ENCODE peak calls at places on chromosomes 12 and 14, in eight cellular contexts. One of them, this sample, is unnamed.

GRCh38 chr12:65490193-65490592 is 211.7 kb downstream of the MSRB3 start:
- DNase-seq in progenitor cell of endocrine pancreas: no peak
- DNase-seq in activated naive CD4-positive, alpha-beta T cell treated with anti-CD3 and anti-CD28 coated beads, Interleukin-2, amount 50 U/mL, for 72 hours: no peak
- DNase-seq in sciatic nerve: no peak
- DNase-seq in AG04449: no peak
- DNase-seq in HT1080: peak
- DNase-seq in frontal cortex: no peak
- DNase-seq in T-cell: no peak
- DNase-seq in this sample: no peak

GRCh38 chr12:93979189-93979588 is 169.2 kb upstream of the PLXNC1 start:
- DNase-seq in progenitor cell of endocrine pancreas: no peak
- DNase-seq in activated naive CD4-positive, alpha-beta T cell treated with anti-CD3 and anti-CD28 coated beads, Interleukin-2, amount 50 U/mL, for 72 hours: no peak
- DNase-seq in sciatic nerve: no peak
- DNase-seq in AG04449: no peak
- DNase-seq in HT1080: no peak
- DNase-seq in frontal cortex: no peak
- DNase-seq in T-cell: peak
- DNase-seq in this sample: peak

GRCh38 chr14:105094193-105094907 is 29.1 kb upstream of the GPR132 start:
- DNase-seq in progenitor cell of endocrine pancreas: no peak
- DNase-seq in activated naive CD4-positive, alpha-beta T cell treated with anti-CD3 and anti-CD28 coated beads, Interleukin-2, amount 50 U/mL, for 72 hours: no peak
- DNase-seq in sciatic nerve: no peak
- DNase-seq in AG04449: no peak
- DNase-seq in HT1080: no peak
- DNase-seq in frontal cortex: peak
- DNase-seq in T-cell: no peak
- DNase-seq in this sample: no peak

GRCh38 chr12:66279127-66279712 is 23.1 kb upstream of the HELB start:
- DNase-seq in progenitor cell of endocrine pancreas: no peak
- DNase-seq in activated naive CD4-positive, alpha-beta T cell treated with anti-CD3 and anti-CD28 coated beads, Interleukin-2, amount 50 U/mL, for 72 hours: no peak
- DNase-seq in sciatic nerve: no peak
- DNase-seq in AG04449: no peak
- DNase-seq in HT1080: peak
- DNase-seq in frontal cortex: no peak
- DNase-seq in T-cell: peak
- DNase-seq in this sample: no peak

GRCh38 chr14:36503771-36504741 is 16.0 kb downstream of the NKX2-1 start:
- DNase-seq in progenitor cell of endocrine pancreas: peak
- DNase-seq in activated naive CD4-positive, alpha-beta T cell treated with anti-CD3 and anti-CD28 coated beads, Interleukin-2, amount 50 U/mL, for 72 hours: no peak
- DNase-seq in sciatic nerve: no peak
- DNase-seq in AG04449: no peak
- DNase-seq in HT1080: no peak
- DNase-seq in frontal cortex: peak
- DNase-seq in T-cell: no peak
- DNase-seq in this sample: no peak

GRCh38 chr12:52251367-52252055 is 18.5 kb downstream of the KRT7 start:
- DNase-seq in progenitor cell of endocrine pancreas: no peak
- DNase-seq in activated naive CD4-positive, alpha-beta T cell treated with anti-CD3 and anti-CD28 coated beads, Interleukin-2, amount 50 U/mL, for 72 hours: no peak
- DNase-seq in sciatic nerve: peak
- DNase-seq in AG04449: no peak
- DNase-seq in HT1080: no peak
- DNase-seq in frontal cortex: no peak
- DNase-seq in T-cell: no peak
- DNase-seq in this sample: no peak

GRCh38 chr14:72617391-72618011 is 276.4 kb downstream of the DPF3 start:
- DNase-seq in progenitor cell of endocrine pancreas: peak
- DNase-seq in activated naive CD4-positive, alpha-beta T cell treated with anti-CD3 and anti-CD28 coated beads, Interleukin-2, amount 50 U/mL, for 72 hours: peak
- DNase-seq in sciatic nerve: no peak
- DNase-seq in AG04449: no peak
- DNase-seq in HT1080: no peak
- DNase-seq in frontal cortex: no peak
- DNase-seq in T-cell: no peak
- DNase-seq in this sample: peak

GRCh38 chr14:68669644-68670343 is 123.1 kb downstream of the ZFP36L1 start:
- DNase-seq in progenitor cell of endocrine pancreas: no peak
- DNase-seq in activated naive CD4-positive, alpha-beta T cell treated with anti-CD3 and anti-CD28 coated beads, Interleukin-2, amount 50 U/mL, for 72 hours: no peak
- DNase-seq in sciatic nerve: no peak
- DNase-seq in AG04449: no peak
- DNase-seq in HT1080: no peak
- DNase-seq in frontal cortex: no peak
- DNase-seq in T-cell: no peak
- DNase-seq in this sample: no peak

GRCh38 chr14:23183479-23183878 is at the start of gene SLC7A8:
- DNase-seq in progenitor cell of endocrine pancreas: peak
- DNase-seq in activated naive CD4-positive, alpha-beta T cell treated with anti-CD3 and anti-CD28 coated beads, Interleukin-2, amount 50 U/mL, for 72 hours: no peak
- DNase-seq in sciatic nerve: peak
- DNase-seq in AG04449: no peak
- DNase-seq in HT1080: no peak
- DNase-seq in frontal cortex: no peak
- DNase-seq in T-cell: no peak
- DNase-seq in this sample: peak

GRCh38 chr12:15772405-15773018 is 16.7 kb downstream of the EPS8 start:
- DNase-seq in progenitor cell of endocrine pancreas: no peak
- DNase-seq in activated naive CD4-positive, alpha-beta T cell treated with anti-CD3 and anti-CD28 coated beads, Interleukin-2, amount 50 U/mL, for 72 hours: no peak
- DNase-seq in sciatic nerve: no peak
- DNase-seq in AG04449: no peak
- DNase-seq in HT1080: no peak
- DNase-seq in frontal cortex: no peak
- DNase-seq in T-cell: no peak
- DNase-seq in this sample: no peak

GRCh38 chr14:31154956-31155355 is 52.6 kb downstream of the HECTD1 start:
- DNase-seq in progenitor cell of endocrine pancreas: no peak
- DNase-seq in activated naive CD4-positive, alpha-beta T cell treated with anti-CD3 and anti-CD28 coated beads, Interleukin-2, amount 50 U/mL, for 72 hours: no peak
- DNase-seq in sciatic nerve: no peak
- DNase-seq in AG04449: no peak
- DNase-seq in HT1080: no peak
- DNase-seq in frontal cortex: no peak
- DNase-seq in T-cell: no peak
- DNase-seq in this sample: no peak

GRCh38 chr12:31974673-31975072 is 15.5 kb downstream of the RESF1 start:
- DNase-seq in progenitor cell of endocrine pancreas: no peak
- DNase-seq in activated naive CD4-positive, alpha-beta T cell treated with anti-CD3 and anti-CD28 coated beads, Interleukin-2, amount 50 U/mL, for 72 hours: no peak
- DNase-seq in sciatic nerve: no peak
- DNase-seq in AG04449: no peak
- DNase-seq in HT1080: no peak
- DNase-seq in frontal cortex: no peak
- DNase-seq in T-cell: no peak
- DNase-seq in this sample: no peak

GRCh38 chr12:2338381-2338780 is 285.6 kb downstream of the CACNA1C start:
- DNase-seq in progenitor cell of endocrine pancreas: no peak
- DNase-seq in activated naive CD4-positive, alpha-beta T cell treated with anti-CD3 and anti-CD28 coated beads, Interleukin-2, amount 50 U/mL, for 72 hours: no peak
- DNase-seq in sciatic nerve: no peak
- DNase-seq in AG04449: no peak
- DNase-seq in HT1080: no peak
- DNase-seq in frontal cortex: no peak
- DNase-seq in T-cell: no peak
- DNase-seq in this sample: no peak

GRCh38 chr12:51023625-51024395 is 2.4 kb downstream of the SLC11A2 start:
- DNase-seq in progenitor cell of endocrine pancreas: no peak
- DNase-seq in activated naive CD4-positive, alpha-beta T cell treated with anti-CD3 and anti-CD28 coated beads, Interleukin-2, amount 50 U/mL, for 72 hours: no peak
- DNase-seq in sciatic nerve: no peak
- DNase-seq in AG04449: no peak
- DNase-seq in HT1080: no peak
- DNase-seq in frontal cortex: no peak
- DNase-seq in T-cell: no peak
- DNase-seq in this sample: no peak

GRCh38 chr12:91931110-91931509 is 214.5 kb downstream of the BTG1 start:
- DNase-seq in progenitor cell of endocrine pancreas: no peak
- DNase-seq in activated naive CD4-positive, alpha-beta T cell treated with anti-CD3 and anti-CD28 coated beads, Interleukin-2, amount 50 U/mL, for 72 hours: no peak
- DNase-seq in sciatic nerve: no peak
- DNase-seq in AG04449: no peak
- DNase-seq in HT1080: no peak
- DNase-seq in frontal cortex: no peak
- DNase-seq in T-cell: no peak
- DNase-seq in this sample: peak

GRCh38 chr12:114692558-114693531 is 8.9 kb upstream of the TBX3 start:
- DNase-seq in progenitor cell of endocrine pancreas: no peak
- DNase-seq in activated naive CD4-positive, alpha-beta T cell treated with anti-CD3 and anti-CD28 coated beads, Interleukin-2, amount 50 U/mL, for 72 hours: no peak
- DNase-seq in sciatic nerve: no peak
- DNase-seq in AG04449: no peak
- DNase-seq in HT1080: no peak
- DNase-seq in frontal cortex: peak
- DNase-seq in T-cell: no peak
- DNase-seq in this sample: no peak

GRCh38 chr12:50156641-50157040 is 10.5 kb downstream of the CERS5 start:
- DNase-seq in progenitor cell of endocrine pancreas: no peak
- DNase-seq in activated naive CD4-positive, alpha-beta T cell treated with anti-CD3 and anti-CD28 coated beads, Interleukin-2, amount 50 U/mL, for 72 hours: no peak
- DNase-seq in sciatic nerve: no peak
- DNase-seq in AG04449: no peak
- DNase-seq in HT1080: no peak
- DNase-seq in frontal cortex: no peak
- DNase-seq in T-cell: no peak
- DNase-seq in this sample: no peak

GRCh38 chr14:61388976-61389576 is 67.7 kb downstream of the PRKCH start:
- DNase-seq in progenitor cell of endocrine pancreas: no peak
- DNase-seq in activated naive CD4-positive, alpha-beta T cell treated with anti-CD3 and anti-CD28 coated beads, Interleukin-2, amount 50 U/mL, for 72 hours: peak
- DNase-seq in sciatic nerve: no peak
- DNase-seq in AG04449: no peak
- DNase-seq in HT1080: peak
- DNase-seq in frontal cortex: no peak
- DNase-seq in T-cell: no peak
- DNase-seq in this sample: no peak

GRCh38 chr12:62865090-62865489 is 69.9 kb downstream of the PPM1H start:
- DNase-seq in progenitor cell of endocrine pancreas: no peak
- DNase-seq in activated naive CD4-positive, alpha-beta T cell treated with anti-CD3 and anti-CD28 coated beads, Interleukin-2, amount 50 U/mL, for 72 hours: no peak
- DNase-seq in sciatic nerve: no peak
- DNase-seq in AG04449: no peak
- DNase-seq in HT1080: no peak
- DNase-seq in frontal cortex: no peak
- DNase-seq in T-cell: no peak
- DNase-seq in this sample: no peak

GRCh38 chr14:104405566-104406226 is 173.9 kb upstream of the C14orf180 start:
- DNase-seq in progenitor cell of endocrine pancreas: no peak
- DNase-seq in activated naive CD4-positive, alpha-beta T cell treated with anti-CD3 and anti-CD28 coated beads, Interleukin-2, amount 50 U/mL, for 72 hours: no peak
- DNase-seq in sciatic nerve: no peak
- DNase-seq in AG04449: no peak
- DNase-seq in HT1080: no peak
- DNase-seq in frontal cortex: no peak
- DNase-seq in T-cell: no peak
- DNase-seq in this sample: peak

GRCh38 chr14:24952851-24953666 is 96.9 kb downstream of the STXBP6 start:
- DNase-seq in progenitor cell of endocrine pancreas: no peak
- DNase-seq in activated naive CD4-positive, alpha-beta T cell treated with anti-CD3 and anti-CD28 coated beads, Interleukin-2, amount 50 U/mL, for 72 hours: no peak
- DNase-seq in sciatic nerve: no peak
- DNase-seq in AG04449: no peak
- DNase-seq in HT1080: peak
- DNase-seq in frontal cortex: peak
- DNase-seq in T-cell: no peak
- DNase-seq in this sample: no peak

GRCh38 chr12:128794661-128795529 is 28.9 kb downstream of the SLC15A4 start:
- DNase-seq in progenitor cell of endocrine pancreas: no peak
- DNase-seq in activated naive CD4-positive, alpha-beta T cell treated with anti-CD3 and anti-CD28 coated beads, Interleukin-2, amount 50 U/mL, for 72 hours: no peak
- DNase-seq in sciatic nerve: no peak
- DNase-seq in AG04449: no peak
- DNase-seq in HT1080: no peak
- DNase-seq in frontal cortex: no peak
- DNase-seq in T-cell: no peak
- DNase-seq in this sample: no peak

GRCh38 chr12:87813476-87814234 is 215.5 kb downstream of the C12orf50 start:
- DNase-seq in progenitor cell of endocrine pancreas: no peak
- DNase-seq in activated naive CD4-positive, alpha-beta T cell treated with anti-CD3 and anti-CD28 coated beads, Interleukin-2, amount 50 U/mL, for 72 hours: no peak
- DNase-seq in sciatic nerve: no peak
- DNase-seq in AG04449: no peak
- DNase-seq in HT1080: peak
- DNase-seq in frontal cortex: no peak
- DNase-seq in T-cell: no peak
- DNase-seq in this sample: no peak

GRCh38 chr14:32896979-32897723 is 41.5 kb upstream of the NPAS3 start:
- DNase-seq in progenitor cell of endocrine pancreas: no peak
- DNase-seq in activated naive CD4-positive, alpha-beta T cell treated with anti-CD3 and anti-CD28 coated beads, Interleukin-2, amount 50 U/mL, for 72 hours: no peak
- DNase-seq in sciatic nerve: no peak
- DNase-seq in AG04449: no peak
- DNase-seq in HT1080: peak
- DNase-seq in frontal cortex: peak
- DNase-seq in T-cell: no peak
- DNase-seq in this sample: no peak

GRCh38 chr12:111166779-111167540 is 201.9 kb downstream of the PHETA1 start:
- DNase-seq in progenitor cell of endocrine pancreas: no peak
- DNase-seq in activated naive CD4-positive, alpha-beta T cell treated with anti-CD3 and anti-CD28 coated beads, Interleukin-2, amount 50 U/mL, for 72 hours: no peak
- DNase-seq in sciatic nerve: no peak
- DNase-seq in AG04449: no peak
- DNase-seq in HT1080: no peak
- DNase-seq in frontal cortex: no peak
- DNase-seq in T-cell: no peak
- DNase-seq in this sample: peak

GRCh38 chr14:90235179-90235976 is 21.0 kb upstream of the PSMC1 start:
- DNase-seq in progenitor cell of endocrine pancreas: peak
- DNase-seq in activated naive CD4-positive, alpha-beta T cell treated with anti-CD3 and anti-CD28 coated beads, Interleukin-2, amount 50 U/mL, for 72 hours: peak
- DNase-seq in sciatic nerve: peak
- DNase-seq in AG04449: no peak
- DNase-seq in HT1080: peak
- DNase-seq in frontal cortex: no peak
- DNase-seq in T-cell: peak
- DNase-seq in this sample: peak

GRCh38 chr12:109946913-109947312 is 46.8 kb downstream of the TCHP start:
- DNase-seq in progenitor cell of endocrine pancreas: no peak
- DNase-seq in activated naive CD4-positive, alpha-beta T cell treated with anti-CD3 and anti-CD28 coated beads, Interleukin-2, amount 50 U/mL, for 72 hours: no peak
- DNase-seq in sciatic nerve: no peak
- DNase-seq in AG04449: no peak
- DNase-seq in HT1080: no peak
- DNase-seq in frontal cortex: no peak
- DNase-seq in T-cell: no peak
- DNase-seq in this sample: no peak